ENCODE peak calls at places on chromosomes 16 and 17, in seven cellular contexts. S, Y, G, F, T, A and P are unnamed samples.

GRCh38 chr16:66670691-66671090 is 25.9 kb downstream of the CMTM4 start:
- DNase-seq in S (no peak), Y (no peak), G (no peak), F (no peak), T (no peak), A (no peak), P (no peak)

GRCh38 chr17:45046536-45047125 is 4.8 kb downstream of the DCAKD start:
- DNase-seq in S (peak), Y (no peak), G (no peak), F (no peak), T (no peak), A (no peak), P (no peak)

GRCh38 chr16:31105677-31106213 is 2.4 kb upstream of the BCKDK start:
- DNase-seq in S (peak), Y (peak), G (peak), F (peak), T (peak), A (peak), P (peak)

GRCh38 chr16:50369133-50369804 is 481 bp upstream of the BRD7 start:
- DNase-seq in S (no peak), Y (no peak), G (no peak), F (peak), T (no peak), A (no peak), P (peak)

GRCh38 chr17:13601776-13602551 is at the start of gene HS3ST3A1:
- DNase-seq in S (peak), Y (peak), G (no peak), F (no peak), T (no peak), A (no peak), P (no peak)

GRCh38 chr16:86355114-86355513 is 155.2 kb upstream of the FOXF1 start:
- DNase-seq in S (peak), Y (no peak), G (no peak), F (no peak), T (no peak), A (no peak), P (no peak)

GRCh38 chr16:16112450-16113053 is 110.7 kb downstream of the ABCC6 start:
- DNase-seq in S (no peak), Y (no peak), G (no peak), F (no peak), T (no peak), A (no peak), P (no peak)

GRCh38 chr17:82399030-82399429 is 19.1 kb upstream of the HEXD start:
- DNase-seq in S (peak), Y (no peak), G (no peak), F (no peak), T (peak), A (no peak), P (no peak)

GRCh38 chr16:58814348-58814801 is 80.3 kb upstream of the GOT2 start:
- DNase-seq in S (peak), Y (peak), G (no peak), F (peak), T (peak), A (no peak), P (peak)

GRCh38 chr17:36127199-36127881 is 23.7 kb downstream of the CCL4 start:
- DNase-seq in S (no peak), Y (no peak), G (no peak), F (no peak), T (no peak), A (no peak), P (no peak)

GRCh38 chr16:51898872-51899271 is 648.1 kb downstream of the TOX3 start:
- DNase-seq in S (peak), Y (no peak), G (no peak), F (no peak), T (no peak), A (no peak), P (no peak)

GRCh38 chr17:60535382-60536279 is 9.6 kb upstream of the APPBP2 start:
- DNase-seq in S (peak), Y (no peak), G (no peak), F (no peak), T (no peak), A (no peak), P (no peak)

GRCh38 chr16:84482001-84482891 is 22.2 kb downstream of the MEAK7 start:
- DNase-seq in S (no peak), Y (no peak), G (no peak), F (no peak), T (peak), A (no peak), P (no peak)

GRCh38 chr17:55344514-55344997 is 77.1 kb downstream of the MMD start:
- DNase-seq in S (no peak), Y (no peak), G (no peak), F (no peak), T (no peak), A (no peak), P (no peak)

GRCh38 chr16:6447046-6447445 is 885.6 kb upstream of the RBFOX1 start:
- DNase-seq in S (no peak), Y (no peak), G (no peak), F (no peak), T (no peak), A (no peak), P (no peak)

GRCh38 chr16:83269541-83269940 is 538.2 kb upstream of the HSBP1 start:
- DNase-seq in S (no peak), Y (no peak), G (no peak), F (no peak), T (no peak), A (no peak), P (no peak)